ENCODE peak calls at places on chromosomes 13 and 19, in ten cellular contexts. One of them, this sample, is unnamed.

GRCh38 chr13:27622102-27622820 is 569 bp downstream of the POLR1D start:
- DNase-seq in HCEC 1CT: peak; percentile 11
- DNase-seq in EH: peak; percentile 16
- DNase-seq in stimulated activated CD8-positive, alpha-beta memory T cell treated with anti-CD3 and anti-CD28 coated beads, Interleukin-15, amount 100 ng/mL, for 1 hour: no peak
- DNase-seq in iPS-NIHi11: no peak
- DNase-seq in nephron progenitor cell: no peak
- DNase-seq in small intestine: no peak
- DNase-seq in mesenteric fat pad: no peak
- DNase-seq in kidney epithelial cell: no peak
- DNase-seq in T-helper 1 cell: no peak
- DNase-seq in this sample: no peak

GRCh38 chr19:3346677-3347353 is 19.6 kb upstream of the NFIC start:
- DNase-seq in HCEC 1CT: peak; percentile 71
- DNase-seq in EH: peak; percentile 83
- DNase-seq in stimulated activated CD8-positive, alpha-beta memory T cell treated with anti-CD3 and anti-CD28 coated beads, Interleukin-15, amount 100 ng/mL, for 1 hour: no peak
- DNase-seq in iPS-NIHi11: no peak
- DNase-seq in nephron progenitor cell: no peak
- DNase-seq in small intestine: no peak
- DNase-seq in mesenteric fat pad: no peak
- DNase-seq in kidney epithelial cell: no peak
- DNase-seq in T-helper 1 cell: no peak
- DNase-seq in this sample: no peak

GRCh38 chr19:57317503-57317902 is 2.8 kb upstream of the ZNF543 start:
- DNase-seq in HCEC 1CT: no peak
- DNase-seq in EH: no peak
- DNase-seq in stimulated activated CD8-positive, alpha-beta memory T cell treated with anti-CD3 and anti-CD28 coated beads, Interleukin-15, amount 100 ng/mL, for 1 hour: no peak
- DNase-seq in iPS-NIHi11: peak; percentile 48
- DNase-seq in nephron progenitor cell: no peak
- DNase-seq in small intestine: no peak
- DNase-seq in mesenteric fat pad: no peak
- DNase-seq in kidney epithelial cell: no peak
- DNase-seq in T-helper 1 cell: no peak
- DNase-seq in this sample: no peak

GRCh38 chr19:4933528-4933927 is 24.2 kb downstream of the UHRF1 start:
- DNase-seq in HCEC 1CT: no peak
- DNase-seq in EH: peak; percentile 10
- DNase-seq in stimulated activated CD8-positive, alpha-beta memory T cell treated with anti-CD3 and anti-CD28 coated beads, Interleukin-15, amount 100 ng/mL, for 1 hour: no peak
- DNase-seq in iPS-NIHi11: no peak
- DNase-seq in nephron progenitor cell: no peak
- DNase-seq in small intestine: peak; percentile 84
- DNase-seq in mesenteric fat pad: no peak
- DNase-seq in kidney epithelial cell: no peak
- DNase-seq in T-helper 1 cell: no peak
- DNase-seq in this sample: no peak

GRCh38 chr13:33556828-33557227 is 261.1 kb upstream of the RFC3 start:
- DNase-seq in HCEC 1CT: no peak
- DNase-seq in EH: no peak
- DNase-seq in stimulated activated CD8-positive, alpha-beta memory T cell treated with anti-CD3 and anti-CD28 coated beads, Interleukin-15, amount 100 ng/mL, for 1 hour: no peak
- DNase-seq in iPS-NIHi11: no peak
- DNase-seq in nephron progenitor cell: no peak
- DNase-seq in small intestine: no peak
- DNase-seq in mesenteric fat pad: no peak
- DNase-seq in kidney epithelial cell: no peak
- DNase-seq in T-helper 1 cell: no peak
- DNase-seq in this sample: no peak

GRCh38 chr19:55289117-55289796 is 5.5 kb downstream of the BRSK1 start:
- DNase-seq in HCEC 1CT: no peak
- DNase-seq in EH: peak; percentile 40
- DNase-seq in stimulated activated CD8-positive, alpha-beta memory T cell treated with anti-CD3 and anti-CD28 coated beads, Interleukin-15, amount 100 ng/mL, for 1 hour: no peak
- DNase-seq in iPS-NIHi11: no peak
- DNase-seq in nephron progenitor cell: no peak
- DNase-seq in small intestine: no peak
- DNase-seq in mesenteric fat pad: no peak
- DNase-seq in kidney epithelial cell: no peak
- DNase-seq in T-helper 1 cell: no peak
- DNase-seq in this sample: no peak

GRCh38 chr19:4051175-4052101 is 15.3 kb downstream of the ZBTB7A start:
- DNase-seq in HCEC 1CT: peak; percentile 71
- DNase-seq in EH: peak; percentile 62
- DNase-seq in stimulated activated CD8-positive, alpha-beta memory T cell treated with anti-CD3 and anti-CD28 coated beads, Interleukin-15, amount 100 ng/mL, for 1 hour: no peak
- DNase-seq in iPS-NIHi11: no peak
- DNase-seq in nephron progenitor cell: no peak
- DNase-seq in small intestine: peak; percentile 71
- DNase-seq in mesenteric fat pad: no peak
- DNase-seq in kidney epithelial cell: no peak
- DNase-seq in T-helper 1 cell: no peak
- DNase-seq in this sample: peak; percentile 45

GRCh38 chr13:75458696-75459422 is 23.1 kb downstream of the TBC1D4 start:
- DNase-seq in HCEC 1CT: no peak
- DNase-seq in EH: no peak
- DNase-seq in stimulated activated CD8-positive, alpha-beta memory T cell treated with anti-CD3 and anti-CD28 coated beads, Interleukin-15, amount 100 ng/mL, for 1 hour: no peak
- DNase-seq in iPS-NIHi11: peak; percentile 19
- DNase-seq in nephron progenitor cell: no peak
- DNase-seq in small intestine: peak; percentile 60
- DNase-seq in mesenteric fat pad: no peak
- DNase-seq in kidney epithelial cell: no peak
- DNase-seq in T-helper 1 cell: no peak
- DNase-seq in this sample: no peak

GRCh38 chr19:10818306-10819123 is 17.5 kb downstream of the TMED1 start:
- DNase-seq in HCEC 1CT: no peak
- DNase-seq in EH: peak; percentile 27
- DNase-seq in stimulated activated CD8-positive, alpha-beta memory T cell treated with anti-CD3 and anti-CD28 coated beads, Interleukin-15, amount 100 ng/mL, for 1 hour: no peak
- DNase-seq in iPS-NIHi11: no peak
- DNase-seq in nephron progenitor cell: no peak
- DNase-seq in small intestine: no peak
- DNase-seq in mesenteric fat pad: no peak
- DNase-seq in kidney epithelial cell: no peak
- DNase-seq in T-helper 1 cell: no peak
- DNase-seq in this sample: no peak

GRCh38 chr13:92775631-92776030 is 451.0 kb upstream of the GPC6 start:
- DNase-seq in HCEC 1CT: no peak
- DNase-seq in EH: no peak
- DNase-seq in stimulated activated CD8-positive, alpha-beta memory T cell treated with anti-CD3 and anti-CD28 coated beads, Interleukin-15, amount 100 ng/mL, for 1 hour: no peak
- DNase-seq in iPS-NIHi11: no peak
- DNase-seq in nephron progenitor cell: no peak
- DNase-seq in small intestine: no peak
- DNase-seq in mesenteric fat pad: no peak
- DNase-seq in kidney epithelial cell: no peak
- DNase-seq in T-helper 1 cell: no peak
- DNase-seq in this sample: no peak

GRCh38 chr19:39212377-39212742 is 8.3 kb upstream of the SYCN start:
- DNase-seq in HCEC 1CT: peak; percentile 5
- DNase-seq in EH: no peak
- DNase-seq in stimulated activated CD8-positive, alpha-beta memory T cell treated with anti-CD3 and anti-CD28 coated beads, Interleukin-15, amount 100 ng/mL, for 1 hour: peak; percentile 39
- DNase-seq in iPS-NIHi11: peak; percentile 74
- DNase-seq in nephron progenitor cell: peak; percentile 33
- DNase-seq in small intestine: peak; percentile 40
- DNase-seq in mesenteric fat pad: no peak
- DNase-seq in kidney epithelial cell: no peak
- DNase-seq in T-helper 1 cell: peak; percentile 55
- DNase-seq in this sample: peak; percentile 34

GRCh38 chr19:30666301-30666803 is 294.2 kb downstream of the ZNF536 start:
- DNase-seq in HCEC 1CT: no peak
- DNase-seq in EH: peak; percentile 30
- DNase-seq in stimulated activated CD8-positive, alpha-beta memory T cell treated with anti-CD3 and anti-CD28 coated beads, Interleukin-15, amount 100 ng/mL, for 1 hour: peak; percentile 13
- DNase-seq in iPS-NIHi11: peak; percentile 69
- DNase-seq in nephron progenitor cell: peak; percentile 81
- DNase-seq in small intestine: peak; percentile 32
- DNase-seq in mesenteric fat pad: peak; percentile 71
- DNase-seq in kidney epithelial cell: no peak
- DNase-seq in T-helper 1 cell: peak; percentile 6
- DNase-seq in this sample: peak; percentile 5

GRCh38 chr19:50266896-50267295 is 62.3 kb downstream of the KCNC3 start:
- DNase-seq in HCEC 1CT: no peak
- DNase-seq in EH: no peak
- DNase-seq in stimulated activated CD8-positive, alpha-beta memory T cell treated with anti-CD3 and anti-CD28 coated beads, Interleukin-15, amount 100 ng/mL, for 1 hour: no peak
- DNase-seq in iPS-NIHi11: peak; percentile 98
- DNase-seq in nephron progenitor cell: peak; percentile 52
- DNase-seq in small intestine: peak; percentile 53
- DNase-seq in mesenteric fat pad: no peak
- DNase-seq in kidney epithelial cell: no peak
- DNase-seq in T-helper 1 cell: no peak
- DNase-seq in this sample: no peak

GRCh38 chr13:21894703-21895699 is 224.1 kb downstream of the FGF9 start:
- DNase-seq in HCEC 1CT: no peak
- DNase-seq in EH: no peak
- DNase-seq in stimulated activated CD8-positive, alpha-beta memory T cell treated with anti-CD3 and anti-CD28 coated beads, Interleukin-15, amount 100 ng/mL, for 1 hour: no peak
- DNase-seq in iPS-NIHi11: no peak
- DNase-seq in nephron progenitor cell: no peak
- DNase-seq in small intestine: peak; percentile 79
- DNase-seq in mesenteric fat pad: no peak
- DNase-seq in kidney epithelial cell: no peak
- DNase-seq in T-helper 1 cell: no peak
- DNase-seq in this sample: no peak

GRCh38 chr13:72726721-72727416 is 560 bp downstream of the MZT1 start:
- DNase-seq in HCEC 1CT: peak; percentile 13
- DNase-seq in EH: peak; percentile 11
- DNase-seq in stimulated activated CD8-positive, alpha-beta memory T cell treated with anti-CD3 and anti-CD28 coated beads, Interleukin-15, amount 100 ng/mL, for 1 hour: no peak
- DNase-seq in iPS-NIHi11: peak; percentile 46
- DNase-seq in nephron progenitor cell: peak; percentile 70
- DNase-seq in small intestine: no peak
- DNase-seq in mesenteric fat pad: no peak
- DNase-seq in kidney epithelial cell: no peak
- DNase-seq in T-helper 1 cell: peak; percentile 36
- DNase-seq in this sample: peak; percentile 54

GRCh38 chr13:35388456-35388855 is 88.0 kb downstream of the MAB21L1 start:
- DNase-seq in HCEC 1CT: no peak
- DNase-seq in EH: peak; percentile 1
- DNase-seq in stimulated activated CD8-positive, alpha-beta memory T cell treated with anti-CD3 and anti-CD28 coated beads, Interleukin-15, amount 100 ng/mL, for 1 hour: no peak
- DNase-seq in iPS-NIHi11: no peak
- DNase-seq in nephron progenitor cell: no peak
- DNase-seq in small intestine: no peak
- DNase-seq in mesenteric fat pad: no peak
- DNase-seq in kidney epithelial cell: no peak
- DNase-seq in T-helper 1 cell: no peak
- DNase-seq in this sample: no peak

GRCh38 chr13:42654212-42654611 is 80.3 kb downstream of the TNFSF11 start:
- DNase-seq in HCEC 1CT: no peak
- DNase-seq in EH: no peak
- DNase-seq in stimulated activated CD8-positive, alpha-beta memory T cell treated with anti-CD3 and anti-CD28 coated beads, Interleukin-15, amount 100 ng/mL, for 1 hour: no peak
- DNase-seq in iPS-NIHi11: no peak
- DNase-seq in nephron progenitor cell: no peak
- DNase-seq in small intestine: no peak
- DNase-seq in mesenteric fat pad: no peak
- DNase-seq in kidney epithelial cell: no peak
- DNase-seq in T-helper 1 cell: no peak
- DNase-seq in this sample: no peak

GRCh38 chr19:53982611-53983010 is 8.8 kb upstream of the CACNG6 start:
- DNase-seq in HCEC 1CT: no peak
- DNase-seq in EH: peak; percentile 27
- DNase-seq in stimulated activated CD8-positive, alpha-beta memory T cell treated with anti-CD3 and anti-CD28 coated beads, Interleukin-15, amount 100 ng/mL, for 1 hour: no peak
- DNase-seq in iPS-NIHi11: peak; percentile 72
- DNase-seq in nephron progenitor cell: peak; percentile 66
- DNase-seq in small intestine: no peak
- DNase-seq in mesenteric fat pad: no peak
- DNase-seq in kidney epithelial cell: no peak
- DNase-seq in T-helper 1 cell: no peak
- DNase-seq in this sample: no peak

GRCh38 chr19:38248421-38248820 is 7.8 kb downstream of the PPP1R14A start:
- DNase-seq in HCEC 1CT: no peak
- DNase-seq in EH: no peak
- DNase-seq in stimulated activated CD8-positive, alpha-beta memory T cell treated with anti-CD3 and anti-CD28 coated beads, Interleukin-15, amount 100 ng/mL, for 1 hour: no peak
- DNase-seq in iPS-NIHi11: no peak
- DNase-seq in nephron progenitor cell: no peak
- DNase-seq in small intestine: peak; percentile 69
- DNase-seq in mesenteric fat pad: no peak
- DNase-seq in kidney epithelial cell: no peak
- DNase-seq in T-helper 1 cell: no peak
- DNase-seq in this sample: no peak

GRCh38 chr19:15722956-15723355 is 4.9 kb upstream of the OR10H2 start:
- DNase-seq in HCEC 1CT: no peak
- DNase-seq in EH: no peak
- DNase-seq in stimulated activated CD8-positive, alpha-beta memory T cell treated with anti-CD3 and anti-CD28 coated beads, Interleukin-15, amount 100 ng/mL, for 1 hour: no peak
- DNase-seq in iPS-NIHi11: no peak
- DNase-seq in nephron progenitor cell: no peak
- DNase-seq in small intestine: no peak
- DNase-seq in mesenteric fat pad: no peak
- DNase-seq in kidney epithelial cell: no peak
- DNase-seq in T-helper 1 cell: no peak
- DNase-seq in this sample: no peak

GRCh38 chr13:24894277-24894971 is 130.5 kb downstream of the RNF17 start:
- DNase-seq in HCEC 1CT: no peak
- DNase-seq in EH: no peak
- DNase-seq in stimulated activated CD8-positive, alpha-beta memory T cell treated with anti-CD3 and anti-CD28 coated beads, Interleukin-15, amount 100 ng/mL, for 1 hour: no peak
- DNase-seq in iPS-NIHi11: no peak
- DNase-seq in nephron progenitor cell: no peak
- DNase-seq in small intestine: no peak
- DNase-seq in mesenteric fat pad: no peak
- DNase-seq in kidney epithelial cell: no peak
- DNase-seq in T-helper 1 cell: no peak
- DNase-seq in this sample: no peak

GRCh38 chr13:49853535-49853934 is 61.1 kb upstream of the KPNA3 start:
- DNase-seq in HCEC 1CT: no peak
- DNase-seq in EH: no peak
- DNase-seq in stimulated activated CD8-positive, alpha-beta memory T cell treated with anti-CD3 and anti-CD28 coated beads, Interleukin-15, amount 100 ng/mL, for 1 hour: no peak
- DNase-seq in iPS-NIHi11: no peak
- DNase-seq in nephron progenitor cell: no peak
- DNase-seq in small intestine: no peak
- DNase-seq in mesenteric fat pad: no peak
- DNase-seq in kidney epithelial cell: no peak
- DNase-seq in T-helper 1 cell: no peak
- DNase-seq in this sample: no peak

GRCh38 chr13:95382411-95382810 is 81.2 kb upstream of the ABCC4 start:
- DNase-seq in HCEC 1CT: peak; percentile 19
- DNase-seq in EH: no peak
- DNase-seq in stimulated activated CD8-positive, alpha-beta memory T cell treated with anti-CD3 and anti-CD28 coated beads, Interleukin-15, amount 100 ng/mL, for 1 hour: no peak
- DNase-seq in iPS-NIHi11: no peak
- DNase-seq in nephron progenitor cell: no peak
- DNase-seq in small intestine: no peak
- DNase-seq in mesenteric fat pad: no peak
- DNase-seq in kidney epithelial cell: peak; percentile 23
- DNase-seq in T-helper 1 cell: no peak
- DNase-seq in this sample: no peak

GRCh38 chr13:50650936-50651638 is 192.4 kb downstream of the DLEU7 start:
- DNase-seq in HCEC 1CT: no peak
- DNase-seq in EH: peak; percentile 24
- DNase-seq in stimulated activated CD8-positive, alpha-beta memory T cell treated with anti-CD3 and anti-CD28 coated beads, Interleukin-15, amount 100 ng/mL, for 1 hour: no peak
- DNase-seq in iPS-NIHi11: no peak
- DNase-seq in nephron progenitor cell: no peak
- DNase-seq in small intestine: no peak
- DNase-seq in mesenteric fat pad: no peak
- DNase-seq in kidney epithelial cell: peak; percentile 26
- DNase-seq in T-helper 1 cell: no peak
- DNase-seq in this sample: no peak